ENCODE peak calls at places on chromosome 11, in four cellular contexts. One of them, this sample, is unnamed.

GRCh38 chr11:59918987-59919589 is 19.1 kb upstream of the OOSP1 start:
- DNase-seq in brain microvascular endothelial cell: peak; percentile 71
- DNase-seq in left lung: no peak
- DNase-seq in fibroblast of lung: peak; percentile 47
- DNase-seq in this sample: peak; percentile 55

GRCh38 chr11:130547761-130548490 is 99.5 kb downstream of the ADAMTS15 start:
- DNase-seq in fibroblast of lung: no peak
- DNase-seq in left lung: no peak
- DNase-seq in brain microvascular endothelial cell: no peak
- DNase-seq in this sample: no peak

GRCh38 chr11:65224939-65225283 is 36.9 kb upstream of the POLA2 start:
- DNase-seq in fibroblast of lung: peak; percentile 72
- DNase-seq in brain microvascular endothelial cell: peak; percentile 68
- DNase-seq in left lung: peak; percentile 75
- DNase-seq in this sample: peak; percentile 75

GRCh38 chr11:8586184-8586583 is 7.8 kb downstream of the STK33 start:
- DNase-seq in left lung: no peak
- DNase-seq in brain microvascular endothelial cell: no peak
- DNase-seq in fibroblast of lung: no peak
- DNase-seq in this sample: no peak

GRCh38 chr11:118633979-118634378 is 26.6 kb downstream of the PHLDB1 start:
- DNase-seq in left lung: no peak
- DNase-seq in brain microvascular endothelial cell: no peak
- DNase-seq in fibroblast of lung: peak; percentile 62
- DNase-seq in this sample: no peak

GRCh38 chr11:30821438-30821965 is 235.3 kb upstream of the MPPED2 start:
- DNase-seq in fibroblast of lung: no peak
- DNase-seq in brain microvascular endothelial cell: no peak
- DNase-seq in left lung: no peak
- DNase-seq in this sample: no peak

GRCh38 chr11:106961048-106961447 is 57.2 kb downstream of the GUCY1A2 start:
- DNase-seq in left lung: no peak
- DNase-seq in fibroblast of lung: peak; percentile 30
- DNase-seq in brain microvascular endothelial cell: no peak
- DNase-seq in this sample: peak; percentile 52

GRCh38 chr11:79097279-79097875 is 343.5 kb downstream of the TENM4 start:
- DNase-seq in brain microvascular endothelial cell: no peak
- DNase-seq in left lung: no peak
- DNase-seq in fibroblast of lung: peak; percentile 32
- DNase-seq in this sample: peak; percentile 68

GRCh38 chr11:97893612-97894011 is 1127.1 kb upstream of the CNTN5 start:
- DNase-seq in fibroblast of lung: no peak
- DNase-seq in brain microvascular endothelial cell: no peak
- DNase-seq in left lung: no peak
- DNase-seq in this sample: no peak

GRCh38 chr11:70303070-70303469 is 32.6 kb downstream of the PPFIA1 start:
- DNase-seq in brain microvascular endothelial cell: no peak
- DNase-seq in fibroblast of lung: peak; percentile 89
- DNase-seq in left lung: no peak
- DNase-seq in this sample: peak; percentile 82

GRCh38 chr11:22192642-22193347 is at the start of gene ANO5:
- DNase-seq in fibroblast of lung: peak; percentile 17
- DNase-seq in brain microvascular endothelial cell: no peak
- DNase-seq in left lung: peak; percentile 74
- DNase-seq in this sample: peak; percentile 6

GRCh38 chr11:6438979-6439571 is 1.7 kb downstream of the HPX start:
- DNase-seq in left lung: no peak
- DNase-seq in fibroblast of lung: peak; percentile 38
- DNase-seq in brain microvascular endothelial cell: peak; percentile 35
- DNase-seq in this sample: peak; percentile 70

GRCh38 chr11:3644817-3645235 is at the start of gene ART1:
- DNase-seq in fibroblast of lung: no peak
- DNase-seq in left lung: no peak
- DNase-seq in brain microvascular endothelial cell: no peak
- DNase-seq in this sample: peak; percentile 4

GRCh38 chr11:70244698-70245097 is 25.8 kb upstream of the PPFIA1 start:
- DNase-seq in fibroblast of lung: peak; percentile 98
- DNase-seq in brain microvascular endothelial cell: peak; percentile 98
- DNase-seq in left lung: peak; percentile 42
- DNase-seq in this sample: peak; percentile 97

GRCh38 chr11:116703421-116703820 is 69.4 kb downstream of the BUD13 start:
- DNase-seq in brain microvascular endothelial cell: no peak
- DNase-seq in fibroblast of lung: no peak
- DNase-seq in left lung: no peak
- DNase-seq in this sample: no peak

GRCh38 chr11:69791266-69791665 is 16.1 kb upstream of the FGF4 start:
- DNase-seq in left lung: no peak
- DNase-seq in fibroblast of lung: peak; percentile 42
- DNase-seq in brain microvascular endothelial cell: peak; percentile 51
- DNase-seq in this sample: peak; percentile 46

GRCh38 chr11:6637871-6638270 is 17.7 kb downstream of the DCHS1 start:
- DNase-seq in fibroblast of lung: peak; percentile 80
- DNase-seq in brain microvascular endothelial cell: no peak
- DNase-seq in left lung: peak; percentile 74
- DNase-seq in this sample: peak; percentile 77

GRCh38 chr11:118933486-118933885 is 7.8 kb upstream of the BCL9L start:
- DNase-seq in brain microvascular endothelial cell: no peak
- DNase-seq in fibroblast of lung: no peak
- DNase-seq in left lung: no peak
- DNase-seq in this sample: peak; percentile 44

GRCh38 chr11:22634897-22635629 is 9.4 kb upstream of the FANCF start:
- DNase-seq in fibroblast of lung: peak; percentile 20
- DNase-seq in brain microvascular endothelial cell: peak; percentile 12
- DNase-seq in left lung: no peak
- DNase-seq in this sample: peak; percentile 53

GRCh38 chr11:2099523-2100316 is 39.5 kb downstream of the IGF2 start:
- DNase-seq in fibroblast of lung: no peak
- DNase-seq in left lung: no peak
- DNase-seq in brain microvascular endothelial cell: no peak
- DNase-seq in this sample: no peak

GRCh38 chr11:61695917-61696316 is 15.7 kb downstream of the DAGLA start:
- DNase-seq in fibroblast of lung: peak; percentile 78
- DNase-seq in left lung: peak; percentile 84
- DNase-seq in brain microvascular endothelial cell: peak; percentile 75
- DNase-seq in this sample: peak; percentile 73

GRCh38 chr11:1869427-1870325 is 16.8 kb downstream of the LSP1 start:
- DNase-seq in left lung: no peak
- DNase-seq in fibroblast of lung: no peak
- DNase-seq in brain microvascular endothelial cell: no peak
- DNase-seq in this sample: no peak

GRCh38 chr11:18776324-18776723 is 15.3 kb downstream of the PTPN5 start:
- DNase-seq in fibroblast of lung: no peak
- DNase-seq in left lung: no peak
- DNase-seq in brain microvascular endothelial cell: no peak
- DNase-seq in this sample: no peak

GRCh38 chr11:68216171-68216938 is 3.3 kb upstream of the KMT5B start:
- DNase-seq in fibroblast of lung: no peak
- DNase-seq in left lung: no peak
- DNase-seq in brain microvascular endothelial cell: no peak
- DNase-seq in this sample: no peak

GRCh38 chr11:96263361-96263763 is 79.6 kb downstream of the MAML2 start:
- DNase-seq in brain microvascular endothelial cell: no peak
- DNase-seq in fibroblast of lung: peak; percentile 80
- DNase-seq in left lung: no peak
- DNase-seq in this sample: peak; percentile 89

GRCh38 chr11:82225930-82226329 is 507.7 kb downstream of the FAM181B start:
- DNase-seq in fibroblast of lung: no peak
- DNase-seq in left lung: no peak
- DNase-seq in brain microvascular endothelial cell: no peak
- DNase-seq in this sample: no peak
- TF ChIP-seq CTCF in fibroblast of lung: no peak
- TF ChIP-seq CTCF in left lung: no peak
- TF ChIP-seq CTCF in brain microvascular endothelial cell: no peak
- TF ChIP-seq CTCF in this sample: no peak

DNA sequence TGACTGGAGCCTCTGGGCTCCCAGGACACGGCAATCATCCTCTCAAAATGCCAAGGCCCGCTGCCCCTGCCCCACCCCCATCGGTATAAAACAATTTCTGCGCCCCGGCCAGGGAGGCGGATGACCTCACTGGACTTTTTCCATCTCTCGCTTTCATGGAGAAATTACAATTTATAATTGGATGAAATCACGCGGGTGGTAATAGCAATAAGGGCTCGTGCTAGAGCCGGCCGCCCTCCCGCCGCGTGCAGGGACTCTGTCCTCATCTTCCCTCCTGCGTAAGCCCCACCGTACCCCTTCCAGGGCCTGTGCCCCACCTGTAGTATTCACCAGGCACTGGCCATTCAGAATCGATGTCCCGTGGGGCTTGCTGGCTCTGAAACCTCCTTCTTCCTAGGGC is 64.5 kb downstream of the MACROD1 start:
- DNase-seq in left lung: no peak
- DNase-seq in fibroblast of lung: no peak
- DNase-seq in brain microvascular endothelial cell: no peak
- DNase-seq in this sample: no peak
- H3K4me3 ChIP-seq in left lung: no peak overlapping the region
- H3K4me3 ChIP-seq in fibroblast of lung: no peak overlapping the region
- H3K4me3 ChIP-seq in brain microvascular endothelial cell: no peak overlapping the region
- H3K4me3 ChIP-seq in this sample: no peak overlapping the region

DNA sequence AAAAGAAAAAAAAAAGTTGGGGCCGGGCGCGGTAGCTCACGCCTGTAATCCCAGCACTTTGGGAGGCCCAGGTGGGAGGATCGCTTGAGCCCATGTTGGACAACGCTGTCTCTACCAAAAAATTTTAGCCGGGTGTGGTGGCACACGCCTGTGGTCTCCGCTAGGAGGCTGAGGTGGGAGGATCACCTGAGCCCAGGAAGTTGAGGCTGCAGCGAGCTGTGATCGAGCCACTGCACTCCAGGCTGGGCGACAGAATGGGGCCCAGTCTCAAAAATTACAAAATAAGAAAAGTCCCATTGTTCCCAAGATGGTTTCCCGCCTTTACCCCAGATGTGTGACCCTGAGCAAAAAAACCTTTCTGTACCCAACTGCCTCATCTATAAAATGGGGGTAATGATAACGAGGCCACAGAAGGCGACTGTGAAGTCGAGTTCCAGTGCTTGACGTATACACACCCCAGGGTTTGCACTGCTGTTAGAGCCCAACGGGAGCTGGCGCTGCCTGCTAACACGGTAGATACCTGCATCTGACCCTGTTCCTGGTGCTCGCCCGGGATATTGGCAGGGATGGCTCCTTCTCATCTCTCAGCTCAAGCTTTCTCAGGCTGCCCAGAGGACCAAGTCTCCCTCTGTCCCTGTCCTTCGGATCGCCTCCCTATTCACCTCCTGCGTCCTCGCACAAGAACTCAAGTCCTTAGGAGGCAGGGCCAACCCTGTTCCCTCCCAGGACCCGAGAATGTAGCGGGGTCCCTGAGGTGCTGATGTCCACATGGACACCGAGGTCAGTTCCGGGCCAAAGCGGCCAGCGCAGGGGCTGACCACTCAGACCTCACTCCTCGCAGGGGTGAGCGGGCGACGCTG is 1.1 kb upstream of the RPLP2 start:
- DNase-seq in fibroblast of lung: no peak
- DNase-seq in left lung: no peak
- DNase-seq in brain microvascular endothelial cell: no peak
- DNase-seq in this sample: no peak
- TF ChIP-seq CTCF in fibroblast of lung: no peak
- TF ChIP-seq CTCF in left lung: no peak
- TF ChIP-seq CTCF in brain microvascular endothelial cell: no peak
- TF ChIP-seq CTCF in this sample: no peak

GRCh38 chr11:90222152-90222458 is 744 bp downstream of the CHORDC1 start:
- DNase-seq in fibroblast of lung: no peak
- DNase-seq in brain microvascular endothelial cell: no peak
- DNase-seq in left lung: no peak
- DNase-seq in this sample: no peak

GRCh38 chr11:90219438-90219837 is 3.4 kb downstream of the CHORDC1 start:
- DNase-seq in brain microvascular endothelial cell: no peak
- DNase-seq in fibroblast of lung: no peak
- DNase-seq in left lung: no peak
- DNase-seq in this sample: no peak

GRCh38 chr11:90218606-90219005 is 4.2 kb downstream of the CHORDC1 start:
- DNase-seq in brain microvascular endothelial cell: no peak
- DNase-seq in left lung: no peak
- DNase-seq in fibroblast of lung: no peak
- DNase-seq in this sample: no peak

GRCh38 chr11:90222459-90223247 is at the start of gene CHORDC1:
- DNase-seq in left lung: peak; percentile 93
- DNase-seq in fibroblast of lung: peak; percentile 76
- DNase-seq in brain microvascular endothelial cell: peak; percentile 77
- DNase-seq in this sample: peak; percentile 85

GRCh38 chr11:90220391-90220790 is 2.5 kb downstream of the CHORDC1 start:
- DNase-seq in brain microvascular endothelial cell: peak; percentile 56
- DNase-seq in fibroblast of lung: peak; percentile 62
- DNase-seq in left lung: no peak
- DNase-seq in this sample: peak; percentile 54
- H3K4me3 ChIP-seq in brain microvascular endothelial cell: no peak overlapping the region
- H3K4me3 ChIP-seq in fibroblast of lung: peak overlapping the region; percentile 92
- H3K4me3 ChIP-seq in left lung: no peak overlapping the region
- H3K4me3 ChIP-seq in this sample: no peak overlapping the region

GRCh38 chr11:93524868-93525267 is 18.3 kb downstream of the SMCO4 start:
- DNase-seq in left lung: no peak
- DNase-seq in brain microvascular endothelial cell: no peak
- DNase-seq in fibroblast of lung: no peak
- DNase-seq in this sample: no peak
- TF ChIP-seq CTCF in left lung: no peak
- TF ChIP-seq CTCF in brain microvascular endothelial cell: no peak
- TF ChIP-seq CTCF in fibroblast of lung: no peak
- TF ChIP-seq CTCF in this sample: no peak

GRCh38 chr11:128161994-128162393 is 425.4 kb downstream of the ETS1 start:
- DNase-seq in left lung: no peak
- DNase-seq in fibroblast of lung: no peak
- DNase-seq in brain microvascular endothelial cell: no peak
- DNase-seq in this sample: no peak

GRCh38 chr11:128158860-128159259 is 428.5 kb downstream of the ETS1 start:
- DNase-seq in left lung: no peak
- DNase-seq in brain microvascular endothelial cell: no peak
- DNase-seq in fibroblast of lung: no peak
- DNase-seq in this sample: no peak

GRCh38 chr11:128165572-128165971 is 421.8 kb downstream of the ETS1 start:
- DNase-seq in brain microvascular endothelial cell: no peak
- DNase-seq in fibroblast of lung: no peak
- DNase-seq in left lung: no peak
- DNase-seq in this sample: no peak

GRCh38 chr11:128164090-128164741 is 423.1 kb downstream of the ETS1 start:
- DNase-seq in fibroblast of lung: no peak
- DNase-seq in left lung: no peak
- DNase-seq in brain microvascular endothelial cell: no peak
- DNase-seq in this sample: no peak
- H3K4me3 ChIP-seq in fibroblast of lung: no peak overlapping the region
- H3K4me3 ChIP-seq in left lung: no peak overlapping the region
- H3K4me3 ChIP-seq in brain microvascular endothelial cell: no peak overlapping the region
- H3K4me3 ChIP-seq in this sample: no peak overlapping the region

GRCh38 chr11:75326439-75326810 is 25.0 kb downstream of the ARRB1 start:
- DNase-seq in left lung: no peak
- DNase-seq in fibroblast of lung: no peak
- DNase-seq in brain microvascular endothelial cell: no peak
- DNase-seq in this sample: no peak

GRCh38 chr11:75323609-75324008 is 27.9 kb downstream of the ARRB1 start:
- DNase-seq in fibroblast of lung: no peak
- DNase-seq in left lung: no peak
- DNase-seq in brain microvascular endothelial cell: no peak
- DNase-seq in this sample: no peak

GRCh38 chr11:75325713-75326438 is 25.6 kb downstream of the ARRB1 start:
- DNase-seq in left lung: peak; percentile 73
- DNase-seq in fibroblast of lung: peak; percentile 97
- DNase-seq in brain microvascular endothelial cell: peak; percentile 93
- DNase-seq in this sample: peak; percentile 92

GRCh38 chr11:75324189-75324588 is 27.3 kb downstream of the ARRB1 start:
- DNase-seq in fibroblast of lung: no peak
- DNase-seq in brain microvascular endothelial cell: no peak
- DNase-seq in left lung: no peak
- DNase-seq in this sample: no peak

GRCh38 chr11:75324740-75325139 is 26.7 kb downstream of the ARRB1 start:
- DNase-seq in fibroblast of lung: no peak
- DNase-seq in left lung: no peak
- DNase-seq in brain microvascular endothelial cell: no peak
- DNase-seq in this sample: no peak
- TF ChIP-seq CTCF in fibroblast of lung: no peak
- TF ChIP-seq CTCF in left lung: no peak
- TF ChIP-seq CTCF in brain microvascular endothelial cell: no peak
- TF ChIP-seq CTCF in this sample: no peak

This sample was measured in cardiac fibroblast.